ENCODE peak calls at places on chromosomes 1 and 21, in five cellular contexts. U is AG09319, P is AML-193, N is MV-4-11, G is sciatic nerve. L is an unnamed sample.

GRCh38 chr1:119531606-119532323 is 24.8 kb downstream of the HSD3B1 start:
- DNase-seq in U (no peak), P (no peak), N (no peak), G (no peak), L (no peak)

GRCh38 chr1:92273039-92273438 is 25.7 kb downstream of the GLMN start:
- DNase-seq in U (no peak), P (no peak), N (no peak), G (no peak), L (no peak)

GRCh38 chr1:117821782-117822447 is 107.5 kb downstream of the GDAP2 start:
- DNase-seq in U (peak), P (no peak), N (no peak), G (no peak), L (no peak)

GRCh38 chr1:235883261-235883927 is 16.7 kb upstream of the LYST start:
- DNase-seq in U (peak), P (no peak), N (peak), G (peak), L (no peak)

GRCh38 chr1:163155606-163156005 is 47.1 kb downstream of the RGS5 start:
- DNase-seq in U (no peak), P (no peak), N (no peak), G (no peak), L (no peak)

GRCh38 chr1:99782920-99783319 is 16.5 kb upstream of the FRRS1 start:
- DNase-seq in U (no peak), P (no peak), N (no peak), G (no peak), L (no peak)

GRCh38 chr1:119323216-119323982 is 45.2 kb upstream of the HAO2 start:
- DNase-seq in U (no peak), P (no peak), N (peak), G (no peak), L (no peak)

GRCh38 chr1:54291276-54292014 is 91.5 kb downstream of the MRPL37 start:
- DNase-seq in U (no peak), P (no peak), N (no peak), G (no peak), L (no peak)

GRCh38 chr1:204130178-204130577 is 21.7 kb downstream of the ETNK2 start:
- DNase-seq in U (no peak), P (no peak), N (no peak), G (no peak), L (no peak)

GRCh38 chr1:54487571-54488050 is 60.4 kb upstream of the ACOT11 start:
- DNase-seq in U (no peak), P (no peak), N (no peak), G (peak), L (no peak)

GRCh38 chr21:26374817-26375216 is 198.3 kb downstream of the CYYR1 start:
- DNase-seq in U (no peak), P (no peak), N (no peak), G (no peak), L (no peak)

GRCh38 chr1:196034080-196034706 is 574.0 kb downstream of the KCNT2 start:
- DNase-seq in U (no peak), P (no peak), N (no peak), G (no peak), L (no peak)

GRCh38 chr1:21174638-21175323 is 1.9 kb downstream of the EIF4G3 start:
- DNase-seq in U (peak), P (no peak), N (no peak), G (no peak), L (no peak)

GRCh38 chr1:17995480-17995879 is 112.1 kb upstream of the IGSF21 start:
- DNase-seq in U (no peak), P (no peak), N (no peak), G (no peak), L (no peak)

GRCh38 chr21:45078877-45079281 is 4.5 kb downstream of the ADARB1 start:
- DNase-seq in U (no peak), P (peak), N (peak), G (no peak), L (peak)

GRCh38 chr1:39671433-39671792 is 494 bp downstream of the NT5C1A start:
- DNase-seq in U (no peak), P (no peak), N (no peak), G (no peak), L (no peak)

GRCh38 chr1:58573705-58574591 is 3.1 kb downstream of the TACSTD2 start:
- DNase-seq in U (no peak), P (no peak), N (no peak), G (no peak), L (no peak)

GRCh38 chr1:179599623-179600249 is 8.1 kb downstream of the TDRD5 start:
- DNase-seq in U (no peak), P (peak), N (peak), G (no peak), L (no peak)

GRCh38 chr1:38050397-38051141 is 4.0 kb upstream of the POU3F1 start:
- DNase-seq in U (no peak), P (no peak), N (no peak), G (no peak), L (no peak)

GRCh38 chr1:155890251-155890650 is 20.9 kb downstream of the RIT1 start:
- DNase-seq in U (no peak), P (no peak), N (no peak), G (no peak), L (no peak)

GRCh38 chr21:44423312-44423821 is 31.9 kb upstream of the LRRC3 start:
- DNase-seq in U (no peak), P (no peak), N (peak), G (peak), L (no peak)

GRCh38 chr21:38985423-38986378 is 180.0 kb downstream of the ETS2 start:
- DNase-seq in U (peak), P (peak), N (peak), G (peak), L (peak)

GRCh38 chr21:35508389-35508888 is 459.3 kb upstream of the RUNX1 start:
- DNase-seq in U (peak), P (peak), N (peak), G (peak), L (peak)